ENCODE peak calls at places on chromosomes 5 and 9, in six cellular contexts. Z is PC-3, Q is T follicular helper cell, R is NCI-H1092 treated with DMSO at 0.1 percent for 48 hours, L is H9, X is GM04503. M is an unnamed sample.

GRCh38 chr5:154690488-154690887 is 64.7 kb upstream of the LARP1 start:
- DNase-seq in R (no peak), Z (no peak), L (peak; percentile 49), Q (no peak), X (no peak), M (no peak)

GRCh38 chr9:68949271-68950000 is 64.5 kb downstream of the PRKACG start:
- DNase-seq in Q (no peak), L (no peak), R (no peak), Z (peak; percentile 24), X (no peak), M (no peak)

GRCh38 chr5:17187401-17187800 is 30.0 kb upstream of the BASP1 start:
- DNase-seq in X (no peak), Z (peak; percentile 98), L (no peak), Q (no peak), R (no peak), M (no peak)

GRCh38 chr5:6568383-6568782 is 64.5 kb downstream of the NSUN2 start:
- DNase-seq in Z (no peak), X (no peak), L (no peak), Q (no peak), R (no peak), M (no peak)

GRCh38 chr5:32848681-32849080 is 137.6 kb downstream of the NPR3 start:
- DNase-seq in Z (no peak), R (no peak), Q (no peak), X (no peak), L (no peak), M (no peak)

GRCh38 chr5:83368835-83369234 is 102.7 kb upstream of the VCAN start:
- DNase-seq in R (no peak), Z (peak; percentile 8), Q (no peak), X (no peak), L (no peak), M (no peak)

GRCh38 chr9:136570191-136570845 is 24.5 kb upstream of the NOTCH1 start:
- DNase-seq in L (no peak), Q (no peak), Z (no peak), X (no peak), R (no peak), M (no peak)

GRCh38 chr9:91073049-91073810 is 271.6 kb downstream of the SYK start:
- DNase-seq in R (peak; percentile 17), L (no peak), Q (no peak), Z (no peak), X (no peak), M (no peak)

GRCh38 chr9:112310826-112311225 is 22.6 kb downstream of the PTBP3 start:
- DNase-seq in Z (no peak), L (no peak), R (no peak), X (no peak), Q (no peak), M (no peak)

GRCh38 chr9:18014556-18014955 is 435.7 kb downstream of the SH3GL2 start:
- DNase-seq in R (no peak), Q (no peak), L (no peak), Z (no peak), X (no peak), M (no peak)

GRCh38 chr5:172887735-172888134 is 53.7 kb downstream of the ERGIC1 start:
- DNase-seq in R (no peak), Z (no peak), X (no peak), L (no peak), Q (no peak), M (no peak)

GRCh38 chr5:151906246-151906645 is 18.4 kb downstream of the GLRA1 start:
- DNase-seq in R (no peak), X (no peak), Q (no peak), Z (no peak), L (no peak), M (no peak)

GRCh38 chr9:127974002-127974768 is 6.6 kb downstream of the EEIG1 start:
- DNase-seq in L (peak; percentile 26), Z (no peak), X (no peak), Q (no peak), R (peak; percentile 91), M (no peak)

GRCh38 chr5:119343766-119344165 is 12.1 kb upstream of the TNFAIP8 start:
- DNase-seq in R (no peak), L (no peak), Z (no peak), X (no peak), Q (no peak), M (no peak)

GRCh38 chr5:58072202-58072791 is 387.6 kb downstream of the PLK2 start:
- DNase-seq in Q (no peak), Z (no peak), X (no peak), R (no peak), L (no peak), M (no peak)

GRCh38 chr9:133133680-133134418 is 12.8 kb upstream of the RALGDS start:
- DNase-seq in X (peak; percentile 91), L (peak; percentile 72), Z (peak; percentile 95), Q (peak; percentile 89), R (peak; percentile 69), M (peak; percentile 89)

GRCh38 chr9:101848485-101848919 is 110.1 kb upstream of the GRIN3A start:
- DNase-seq in Z (no peak), Q (no peak), X (no peak), L (no peak), R (no peak), M (no peak)

GRCh38 chr5:180071418-180072255 is at the start of gene RNF130:
- DNase-seq in Q (peak; percentile 65), Z (peak; percentile 84), X (peak; percentile 52), R (peak; percentile 72), L (peak; percentile 91), M (peak; percentile 80)

GRCh38 chr5:121055586-121055985 is 591.5 kb downstream of the PRR16 start:
- DNase-seq in X (no peak), L (no peak), R (no peak), Z (no peak), Q (no peak), M (no peak)

GRCh38 chr9:125850231-125850630 is 103.1 kb downstream of the PBX3 start:
- DNase-seq in X (no peak), Z (no peak), R (no peak), Q (no peak), L (no peak), M (no peak)

GRCh38 chr5:151270599-151270998 is 17.6 kb downstream of the GM2A start:
- DNase-seq in X (no peak), R (no peak), Q (no peak), L (no peak), Z (peak; percentile 73), M (no peak)

GRCh38 chr5:41822036-41822435 is 48.2 kb downstream of the OXCT1 start:
- DNase-seq in X (no peak), Q (no peak), L (no peak), Z (no peak), R (no peak), M (no peak)

GRCh38 chr9:4905135-4905490 is 80.0 kb upstream of the JAK2 start:
- DNase-seq in Z (no peak), Q (no peak), R (peak; percentile 37), L (no peak), X (no peak), M (no peak)

GRCh38 chr9:99809586-99810357 is 11.9 kb upstream of the NR4A3 start:
- DNase-seq in Z (peak; percentile 6), X (no peak), L (no peak), R (no peak), Q (no peak), M (no peak)

GRCh38 chr5:616342-617039 is 4.4 kb downstream of the CEP72 start:
- DNase-seq in Q (no peak), Z (no peak), R (no peak), L (no peak), X (no peak), M (no peak)

GRCh38 chr5:24742334-24742733 is 97.6 kb upstream of the CDH10 start:
- DNase-seq in L (no peak), R (no peak), X (no peak), Z (peak; percentile 5), Q (no peak), M (no peak)

GRCh38 chr5:111927191-111927590 is 170.2 kb upstream of the NREP start:
- DNase-seq in R (no peak), X (no peak), Z (no peak), Q (no peak), L (no peak), M (no peak)

GRCh38 chr5:173472164-173472563 is 143.9 kb upstream of the STC2 start:
- DNase-seq in L (no peak), Z (peak; percentile 99), X (peak; percentile 96), Q (no peak), R (no peak), M (no peak)

GRCh38 chr9:94655739-94656138 is 16.4 kb upstream of the FBP1 start:
- DNase-seq in X (no peak), Q (no peak), L (no peak), Z (no peak), R (no peak), M (no peak)

GRCh38 chr5:72210913-72211670 is 103.8 kb downstream of the MAP1B start:
- DNase-seq in L (no peak), Q (no peak), X (no peak), Z (peak; percentile 64), R (no peak), M (no peak)

GRCh38 chr5:103587185-103587748 is 24.7 kb upstream of the NUDT12 start:
- DNase-seq in R (peak; percentile 60), X (peak; percentile 13), Z (peak; percentile 80), Q (no peak), L (no peak), M (no peak)

GRCh38 chr9:89896806-89897340 is 292.1 kb downstream of the GADD45G start:
- DNase-seq in R (no peak), X (no peak), Q (no peak), Z (no peak), L (no peak), M (no peak)

GRCh38 chr5:56585973-56586740 is 229.2 kb upstream of the MAP3K1 start:
- DNase-seq in Q (no peak), Z (no peak), R (peak; percentile 56), X (no peak), L (no peak), M (no peak)

GRCh38 chr9:76572205-76572550 is 113.2 kb downstream of the GCNT1 start:
- DNase-seq in Z (no peak), Q (no peak), L (no peak), X (no peak), R (no peak), M (no peak)

M was measured in T-helper 1 cell.